ENCODE peak calls at places on chromosomes 6 and 20, in ten cellular contexts. R is posterior cingulate gyrus; G is naive B cell; F is stomach; V is upper lobe of left lung; Y is stimulated activated CD4-positive, alpha-beta T cell treated with anti-CD3 and anti-CD28 coated beads, Interleukin-12 subunit alpha, Interleukin-12 subunit beta, amount 100 ng/mL, for 4 hours; I is NCI-H510A; S is activated T-helper 1 cell treated with anti-CD3 and anti-CD28 coated beads, Interleukin-2, amount 50 U/mL, for 16 hours; A is NCI-H1105; H is kidney tubule cell. X is an unnamed sample.

GRCh38 chr6:43582911-43583310 is 6.9 kb downstream of the POLH start:
- DNase-seq in R (no peak), S (no peak), H (no peak), G (no peak), V (no peak), Y (no peak), I (no peak), F (no peak), A (no peak), X (no peak)

GRCh38 chr6:108945686-108946158 is 97.5 kb downstream of the ARMC2 start:
- DNase-seq in S (no peak), Y (no peak), G (no peak), I (no peak), V (no peak), F (peak; percentile 65), R (peak; percentile 94), A (no peak), H (peak; percentile 42), X (no peak)

GRCh38 chr20:4811257-4811656 is 89.5 kb downstream of the PRND start:
- DNase-seq in F (no peak), R (no peak), H (no peak), A (no peak), G (no peak), I (no peak), S (no peak), V (no peak), Y (no peak), X (no peak)

GRCh38 chr6:51108563-51109234 is 290.0 kb downstream of the TFAP2B start:
- DNase-seq in H (no peak), F (no peak), V (no peak), R (no peak), I (no peak), A (no peak), S (no peak), G (no peak), Y (no peak), X (no peak)

GRCh38 chr6:112310439-112311154 is 36.5 kb upstream of the RFPL4B start:
- DNase-seq in A (no peak), R (no peak), H (no peak), G (no peak), F (no peak), S (no peak), I (no peak), Y (no peak), V (no peak), X (no peak)

GRCh38 chr6:79463721-79464120 is 73.5 kb downstream of the LCA5 start:
- DNase-seq in S (no peak), Y (no peak), V (no peak), H (peak; percentile 92), R (no peak), I (no peak), G (no peak), A (no peak), F (no peak), X (no peak)

GRCh38 chr6:133289733-133290306 is 48.7 kb downstream of the EYA4 start:
- DNase-seq in V (no peak), F (no peak), I (no peak), A (no peak), H (no peak), S (no peak), R (no peak), Y (no peak), G (no peak), X (no peak)

GRCh38 chr6:82567621-82568020 is 204.0 kb downstream of the TPBG start:
- DNase-seq in V (no peak), R (no peak), F (no peak), Y (no peak), A (no peak), I (no peak), H (no peak), G (no peak), S (no peak), X (no peak)

GRCh38 chr6:17768881-17769280 is 62.2 kb upstream of the NUP153 start:
- DNase-seq in G (no peak), H (peak; percentile 58), F (no peak), R (no peak), I (no peak), A (no peak), Y (no peak), V (no peak), S (no peak), X (no peak)

GRCh38 chr20:21303872-21304586 is 898 bp downstream of the XRN2 start:
- DNase-seq in G (peak; percentile 18), H (peak; percentile 26), V (no peak), I (no peak), R (no peak), A (no peak), Y (no peak), F (no peak), S (no peak), X (no peak)

GRCh38 chr6:126944512-126944911 is 174.0 kb upstream of the RSPO3 start:
- DNase-seq in G (no peak), R (no peak), A (no peak), H (no peak), Y (no peak), F (no peak), I (no peak), S (no peak), V (no peak), X (no peak)

GRCh38 chr20:59564171-59564570 is 40.2 kb upstream of the PHACTR3 start:
- DNase-seq in V (no peak), R (peak; percentile 60), I (no peak), F (no peak), G (no peak), Y (no peak), H (no peak), S (no peak), A (no peak), X (no peak)